ENCODE peak calls at places on chromosome 18, in four cellular contexts. R is T follicular helper cell, O is D341Med, H is esophagus squamous epithelium. E is an unnamed sample.

GRCh38 chr18:3029215-3029972 is 16.4 kb upstream of the LPIN2 start:
- DNase-seq in H (no peak), O (no peak), R (no peak), E (no peak)

GRCh38 chr18:50590625-50591024 is 30.7 kb downstream of the MAPK4 start:
- DNase-seq in O (no peak), R (no peak), H (no peak), E (no peak)

GRCh38 chr18:13379930-13380665 is 161.5 kb downstream of the LDLRAD4 start:
- DNase-seq in H (no peak), O (no peak), R (no peak), E (no peak)

GRCh38 chr18:59050661-59051057 is 89.0 kb upstream of the SEC11C start:
- DNase-seq in R (no peak), H (no peak), O (no peak), E (no peak)

GRCh38 chr18:32937007-32937540 is 164.3 kb upstream of the KLHL14 start:
- DNase-seq in O (no peak), R (no peak), H (no peak), E (no peak)

GRCh38 chr18:64095056-64095455 is 53.8 kb downstream of the LINC00305 start:
- DNase-seq in O (no peak), H (no peak), R (no peak), E (no peak)

GRCh38 chr18:837922-838321 is 25.9 kb upstream of the YES1 start:
- DNase-seq in O (no peak), R (no peak), H (no peak), E (no peak)

GRCh38 chr18:63848159-63848558 is 39.3 kb upstream of the SERPINB2 start:
- DNase-seq in H (no peak), O (peak), R (no peak), E (peak)

GRCh38 chr18:60235164-60235563 is 137.4 kb downstream of the MC4R start:
- DNase-seq in H (no peak), O (no peak), R (no peak), E (no peak)

GRCh38 chr18:12838178-12838634 is 45.8 kb downstream of the PTPN2 start:
- DNase-seq in H (no peak), R (no peak), O (no peak), E (peak)

GRCh38 chr18:49630246-49630699 is 68.4 kb downstream of the LIPG start:
- DNase-seq in H (no peak), R (no peak), O (no peak), E (no peak)

GRCh38 chr18:49321800-49322461 is 138.5 kb downstream of the DYM start:
- DNase-seq in H (no peak), O (no peak), R (no peak), E (no peak)

GRCh38 chr18:62607302-62607701 is 84.5 kb downstream of the ZCCHC2 start:
- DNase-seq in H (no peak), R (no peak), O (no peak), E (no peak)

GRCh38 chr18:44182363-44182762 is 498.3 kb upstream of the SETBP1 start:
- DNase-seq in R (no peak), O (no peak), H (no peak), E (no peak)

GRCh38 chr18:32019251-32019943 is 772 bp downstream of the RNF125 start:
- DNase-seq in H (no peak), O (peak), R (peak), E (peak)

GRCh38 chr18:41948544-41949110 is 6.4 kb upstream of the PIK3C3 start:
- DNase-seq in O (no peak), H (no peak), R (no peak), E (no peak)

GRCh38 chr18:10455726-10456453 is 1.5 kb downstream of the APCDD1 start:
- DNase-seq in H (no peak), R (no peak), O (no peak), E (no peak)

GRCh38 chr18:31043709-31044108 is 1.2 kb upstream of the DSC3 start:
- DNase-seq in O (no peak), R (no peak), H (no peak), E (no peak)

GRCh38 chr18:45365835-45366234 is 249.4 kb upstream of the SLC14A2 start:
- DNase-seq in H (no peak), R (no peak), O (no peak), E (no peak)

GRCh38 chr18:9404565-9405060 is 70.0 kb downstream of the TWSG1 start:
- DNase-seq in H (no peak), O (no peak), R (no peak), E (no peak)